ENCODE peak calls at places on chromosomes 16 and 17, in six cellular contexts. J is right cardiac atrium, G is cardiac septum, D is fibroblast of the conjunctiva, V is fibroblast of lung, S is SW 1271. O is an unnamed sample.

GRCh38 chr16:13036600-13036999 is 135.2 kb downstream of the SHISA9 start:
- DNase-seq in J (no peak), G (no peak), D (no peak), V (peak; percentile 18), S (no peak), O (peak; percentile 18)

GRCh38 chr17:40348562-40349476 is 15.7 kb downstream of the GJD3 start:
- DNase-seq in J (peak; percentile 90), G (peak; percentile 89), D (no peak), V (no peak), S (no peak), O (no peak)

GRCh38 chr16:85491798-85492616 is 121.1 kb upstream of the GSE1 start:
- DNase-seq in J (peak; percentile 90), G (peak; percentile 89), D (no peak), V (peak; percentile 43), S (no peak), O (no peak)

GRCh38 chr17:57518587-57519118 is 226.4 kb downstream of the CCDC182 start:
- DNase-seq in J (peak; percentile 89), G (peak; percentile 81), D (no peak), V (peak; percentile 26), S (no peak), O (no peak)

GRCh38 chr17:17740627-17741237 is 59.5 kb downstream of the RAI1 start:
- DNase-seq in J (no peak), G (no peak), D (no peak), V (no peak), S (no peak), O (no peak)

GRCh38 chr16:2512920-2513404 is 790 bp upstream of the ATP6V0C start:
- DNase-seq in J (peak; percentile 67), G (no peak), D (no peak), V (no peak), S (no peak), O (no peak)

GRCh38 chr17:70181376-70181775 is 12.0 kb downstream of the KCNJ2 start:
- DNase-seq in J (no peak), G (no peak), D (no peak), V (no peak), S (no peak), O (no peak)

GRCh38 chr17:6919158-6919557 is 76.7 kb upstream of the ALOX12 start:
- DNase-seq in J (no peak), G (no peak), D (no peak), V (no peak), S (no peak), O (no peak)

GRCh38 chr17:36034127-36034526 is 16.4 kb upstream of the CCL23 start:
- DNase-seq in J (no peak), G (no peak), D (no peak), V (no peak), S (no peak), O (no peak)

GRCh38 chr16:56639045-56639444 is 579 bp downstream of the MT1A start:
- DNase-seq in J (no peak), G (no peak), D (no peak), V (no peak), S (no peak), O (no peak)

GRCh38 chr16:15509051-15509592 is 74.7 kb downstream of the BMERB1 start:
- DNase-seq in J (no peak), G (no peak), D (no peak), V (no peak), S (no peak), O (no peak)

GRCh38 chr17:16477255-16477654 is 14.7 kb downstream of the LRRC75A start:
- DNase-seq in J (peak; percentile 71), G (no peak), D (peak; percentile 65), V (peak; percentile 89), S (peak; percentile 79), O (peak; percentile 63)

GRCh38 chr17:80254396-80255241 is 6.0 kb upstream of the RNF213 start:
- DNase-seq in J (peak; percentile 9), G (no peak), D (peak; percentile 57), V (peak; percentile 84), S (peak; percentile 86), O (no peak)

GRCh38 chr17:39822051-39822450 is 42.1 kb downstream of the IKZF3 start:
- DNase-seq in J (no peak), G (no peak), D (no peak), V (no peak), S (no peak), O (no peak)

GRCh38 chr17:75777243-75777922 is 7.2 kb upstream of the UNK start:
- DNase-seq in J (no peak), G (no peak), D (no peak), V (peak; percentile 51), S (no peak), O (no peak)

GRCh38 chr17:17790673-17791464 is 45.9 kb downstream of the SREBF1 start:
- DNase-seq in J (no peak), G (no peak), D (no peak), V (no peak), S (no peak), O (no peak)

GRCh38 chr17:7060165-7060890 is 16.4 kb upstream of the SLC16A11 start:
- DNase-seq in J (no peak), G (no peak), D (no peak), V (peak; percentile 30), S (peak; percentile 85), O (peak; percentile 94)

GRCh38 chr17:38791162-38791561 is 8.2 kb downstream of the PIP4K2B start:
- DNase-seq in J (no peak), G (no peak), D (no peak), V (no peak), S (no peak), O (no peak)

GRCh38 chr16:57533618-57534336 is 2.6 kb downstream of the CCDC102A start:
- DNase-seq in J (no peak), G (peak; percentile 74), D (no peak), V (no peak), S (no peak), O (no peak)

O was measured in COLO829.